ENCODE peak calls at places on chromosomes 3 and 15, in five cellular contexts. G, F, H, A and K are unnamed samples.

GRCh38 chr3:128524374-128525299 is 31.6 kb upstream of the GATA2 start:
- DNase-seq in F (no peak), G (no peak), A (no peak), H (no peak), K (no peak)

GRCh38 chr3:119529883-119530282 is 29.5 kb downstream of the CD80 start:
- DNase-seq in G (no peak), F (no peak), A (no peak), H (no peak), K (no peak)

GRCh38 chr3:134299185-134299887 is 48.7 kb upstream of the RYK start:
- DNase-seq in H (no peak), F (peak), G (no peak), A (no peak), K (no peak)

GRCh38 chr3:25156526-25157075 is 271.5 kb upstream of the RARB start:
- DNase-seq in G (no peak), F (no peak), H (no peak), A (no peak), K (no peak)

GRCh38 chr15:73397461-73397860 is 28.7 kb upstream of the HCN4 start:
- DNase-seq in H (no peak), F (peak), A (no peak), G (no peak), K (no peak)

GRCh38 chr3:9754678-9755077 is 4.9 kb downstream of the OGG1 start:
- DNase-seq in A (no peak), H (no peak), F (no peak), G (no peak), K (no peak)

GRCh38 chr15:52162876-52163275 is 28.3 kb downstream of the GNB5 start:
- DNase-seq in H (no peak), A (no peak), F (no peak), G (no peak), K (no peak)

GRCh38 chr3:48898383-48899234 is at the start of gene SLC25A20:
- DNase-seq in A (peak), G (peak), F (peak), H (peak), K (peak)

GRCh38 chr3:175163686-175164085 is 304.6 kb downstream of the NAALADL2 start:
- DNase-seq in A (no peak), F (no peak), G (no peak), H (no peak), K (no peak)

GRCh38 chr3:52026016-52026415 is 30.3 kb upstream of the RPL29 start:
- DNase-seq in A (no peak), H (no peak), G (no peak), F (peak), K (no peak)

GRCh38 chr3:196399485-196399945 is 32.7 kb downstream of the UBXN7 start:
- DNase-seq in A (no peak), H (no peak), F (no peak), G (no peak), K (peak)

GRCh38 chr3:120473389-120473788 is 22.6 kb upstream of the FSTL1 start:
- DNase-seq in A (no peak), H (no peak), G (no peak), F (no peak), K (no peak)

GRCh38 chr3:140408252-140408651 is 269.6 kb upstream of the TRIM42 start:
- DNase-seq in H (no peak), G (no peak), A (no peak), F (no peak), K (no peak)

GRCh38 chr15:25329685-25330084 is 109.1 kb downstream of the UBE3A start:
- DNase-seq in A (no peak), G (no peak), H (no peak), F (no peak), K (no peak)

GRCh38 chr3:66565301-66565700 is 64.5 kb upstream of the LRIG1 start:
- DNase-seq in H (no peak), A (no peak), F (no peak), G (no peak), K (no peak)

GRCh38 chr3:113051222-113051804 is 60.5 kb downstream of the GTPBP8 start:
- DNase-seq in H (peak), G (peak), F (peak), A (peak), K (peak)

GRCh38 chr3:166902374-166902773 is 477.7 kb downstream of the ZBBX start:
- DNase-seq in H (no peak), G (no peak), F (no peak), A (no peak), K (no peak)

GRCh38 chr3:42025388-42026138 is 63.7 kb upstream of the ULK4 start:
- DNase-seq in H (no peak), F (peak), G (peak), A (no peak), K (peak)

GRCh38 chr3:112640864-112641751 is at the start of gene CCDC80:
- DNase-seq in H (no peak), F (no peak), G (no peak), A (no peak), K (peak)

GRCh38 chr15:62649793-62650420 is 392.6 kb upstream of the TPM1 start:
- DNase-seq in H (no peak), F (no peak), G (no peak), A (no peak), K (peak)

GRCh38 chr3:87336761-87337160 is 60.4 kb upstream of the POU1F1 start:
- DNase-seq in F (peak), A (no peak), H (no peak), G (no peak), K (no peak)

GRCh38 chr3:10707089-10707983 is 108.7 kb upstream of the SLC6A11 start:
- DNase-seq in A (no peak), G (no peak), F (no peak), H (no peak), K (no peak)

GRCh38 chr3:129827765-129828164 is 65.7 kb downstream of the TMCC1 start:
- DNase-seq in F (no peak), H (no peak), A (no peak), G (no peak), K (no peak)

GRCh38 chr15:26451995-26452394 is 320.9 kb downstream of the GABRB3 start:
- DNase-seq in G (no peak), A (no peak), H (no peak), F (no peak), K (no peak)

GRCh38 chr3:127535901-127536817 is 54.4 kb downstream of the TPRA1 start:
- DNase-seq in H (no peak), G (no peak), F (no peak), A (no peak), K (no peak)

GRCh38 chr3:16419640-16420039 is 93.9 kb downstream of the RFTN1 start:
- DNase-seq in F (no peak), G (no peak), H (no peak), A (no peak), K (no peak)

GRCh38 chr3:62632510-62633294 is 242.5 kb downstream of the CADPS start:
- DNase-seq in H (no peak), F (peak), A (no peak), G (no peak), K (no peak)

GRCh38 chr3:60770532-60770931 is 480.7 kb downstream of the FHIT start:
- DNase-seq in A (no peak), F (no peak), H (no peak), G (no peak), K (no peak)

GRCh38 chr3:45607790-45608189 is 13.2 kb downstream of the LIMD1 start:
- DNase-seq in F (no peak), G (no peak), A (no peak), H (no peak), K (peak)

GRCh38 chr3:76760336-76760735 is 279.6 kb upstream of the ROBO2 start:
- DNase-seq in H (no peak), A (no peak), F (no peak), G (no peak), K (no peak)

GRCh38 chr3:46897829-46898320 is 20.4 kb downstream of the PTH1R start:
- DNase-seq in F (no peak), G (no peak), H (no peak), A (no peak), K (no peak)